ENCODE peak calls at places on chromosomes 1 and 21, in five cellular contexts. One of them, this sample, is unnamed.

GRCh38 chr1:236754525-236755210 is 40.4 kb upstream of the MTR start:
- DNase-seq in gastrocnemius medialis: no peak
- DNase-seq in brain microvascular endothelial cell: no peak
- DNase-seq in CD8-positive, alpha-beta memory T cell: no peak
- DNase-seq in fibroblast of lung: no peak
- DNase-seq in this sample: no peak

GRCh38 chr1:47444578-47445465 is 7.0 kb downstream of the FOXD2 start:
- DNase-seq in gastrocnemius medialis: no peak
- DNase-seq in fibroblast of lung: peak; percentile 8
- DNase-seq in CD8-positive, alpha-beta memory T cell: no peak
- DNase-seq in brain microvascular endothelial cell: no peak
- DNase-seq in this sample: peak; percentile 34

GRCh38 chr1:41714613-41715389 is 203.9 kb downstream of the HIVEP3 start:
- DNase-seq in gastrocnemius medialis: no peak
- DNase-seq in CD8-positive, alpha-beta memory T cell: no peak
- DNase-seq in brain microvascular endothelial cell: peak; percentile 27
- DNase-seq in fibroblast of lung: no peak
- DNase-seq in this sample: no peak

GRCh38 chr1:99767996-99768524 is 1.6 kb upstream of the FRRS1 start:
- DNase-seq in gastrocnemius medialis: no peak
- DNase-seq in fibroblast of lung: no peak
- DNase-seq in CD8-positive, alpha-beta memory T cell: no peak
- DNase-seq in brain microvascular endothelial cell: no peak
- DNase-seq in this sample: no peak

GRCh38 chr1:62508187-62508758 is 71.4 kb downstream of the USP1 start:
- DNase-seq in brain microvascular endothelial cell: peak; percentile 59
- DNase-seq in fibroblast of lung: peak; percentile 76
- DNase-seq in gastrocnemius medialis: no peak
- DNase-seq in CD8-positive, alpha-beta memory T cell: no peak
- DNase-seq in this sample: peak; percentile 46

GRCh38 chr1:43303477-43304286 is 2.9 kb downstream of the TIE1 start:
- DNase-seq in gastrocnemius medialis: no peak
- DNase-seq in brain microvascular endothelial cell: no peak
- DNase-seq in CD8-positive, alpha-beta memory T cell: peak; percentile 12
- DNase-seq in fibroblast of lung: no peak
- DNase-seq in this sample: no peak

GRCh38 chr1:46184920-46185658 is 8.8 kb upstream of the P3R3URF start:
- DNase-seq in fibroblast of lung: no peak
- DNase-seq in brain microvascular endothelial cell: no peak
- DNase-seq in gastrocnemius medialis: no peak
- DNase-seq in CD8-positive, alpha-beta memory T cell: no peak
- DNase-seq in this sample: no peak

GRCh38 chr1:50605186-50605875 is 182.1 kb upstream of the DMRTA2 start:
- DNase-seq in gastrocnemius medialis: no peak
- DNase-seq in CD8-positive, alpha-beta memory T cell: no peak
- DNase-seq in fibroblast of lung: peak; percentile 45
- DNase-seq in brain microvascular endothelial cell: peak; percentile 63
- DNase-seq in this sample: peak; percentile 51

GRCh38 chr1:39250460-39251240 is 46.2 kb downstream of the MACF1 start:
- DNase-seq in CD8-positive, alpha-beta memory T cell: no peak
- DNase-seq in gastrocnemius medialis: no peak
- DNase-seq in fibroblast of lung: peak; percentile 63
- DNase-seq in brain microvascular endothelial cell: no peak
- DNase-seq in this sample: no peak

GRCh38 chr1:45221716-45222115 is 15.3 kb upstream of the ZSWIM5 start:
- DNase-seq in gastrocnemius medialis: no peak
- DNase-seq in fibroblast of lung: no peak
- DNase-seq in CD8-positive, alpha-beta memory T cell: no peak
- DNase-seq in brain microvascular endothelial cell: peak; percentile 46
- DNase-seq in this sample: no peak

GRCh38 chr1:203289281-203289981 is 15.9 kb upstream of the BTG2 start:
- DNase-seq in CD8-positive, alpha-beta memory T cell: peak; percentile 95
- DNase-seq in gastrocnemius medialis: no peak
- DNase-seq in brain microvascular endothelial cell: no peak
- DNase-seq in fibroblast of lung: no peak
- DNase-seq in this sample: peak; percentile 59

GRCh38 chr1:214187152-214187900 is 93.6 kb upstream of the SMYD2 start:
- DNase-seq in fibroblast of lung: no peak
- DNase-seq in brain microvascular endothelial cell: no peak
- DNase-seq in gastrocnemius medialis: no peak
- DNase-seq in CD8-positive, alpha-beta memory T cell: no peak
- DNase-seq in this sample: no peak

GRCh38 chr1:18326171-18326950 is 154.4 kb upstream of the KLHDC7A start:
- DNase-seq in fibroblast of lung: no peak
- DNase-seq in gastrocnemius medialis: no peak
- DNase-seq in brain microvascular endothelial cell: no peak
- DNase-seq in CD8-positive, alpha-beta memory T cell: no peak
- DNase-seq in this sample: no peak

GRCh38 chr1:207459008-207459407 is 4.9 kb downstream of the CR2 start:
- DNase-seq in brain microvascular endothelial cell: no peak
- DNase-seq in fibroblast of lung: no peak
- DNase-seq in CD8-positive, alpha-beta memory T cell: peak; percentile 47
- DNase-seq in gastrocnemius medialis: no peak
- DNase-seq in this sample: peak; percentile 25

GRCh38 chr1:12206238-12206637 is 23.6 kb upstream of the VPS13D start:
- DNase-seq in fibroblast of lung: no peak
- DNase-seq in CD8-positive, alpha-beta memory T cell: no peak
- DNase-seq in brain microvascular endothelial cell: no peak
- DNase-seq in gastrocnemius medialis: no peak
- DNase-seq in this sample: no peak

GRCh38 chr1:173190101-173190895 is 16.8 kb downstream of the TNFSF4 start:
- DNase-seq in CD8-positive, alpha-beta memory T cell: no peak
- DNase-seq in fibroblast of lung: peak; percentile 86
- DNase-seq in brain microvascular endothelial cell: peak; percentile 74
- DNase-seq in gastrocnemius medialis: peak; percentile 68
- DNase-seq in this sample: peak; percentile 55

GRCh38 chr1:215526147-215526845 is 40.8 kb upstream of the KCTD3 start:
- DNase-seq in fibroblast of lung: peak; percentile 75
- DNase-seq in gastrocnemius medialis: no peak
- DNase-seq in brain microvascular endothelial cell: no peak
- DNase-seq in CD8-positive, alpha-beta memory T cell: no peak
- DNase-seq in this sample: peak; percentile 51

GRCh38 chr1:147246044-147246690 is 3.7 kb downstream of the CHD1L start:
- DNase-seq in CD8-positive, alpha-beta memory T cell: no peak
- DNase-seq in brain microvascular endothelial cell: no peak
- DNase-seq in fibroblast of lung: peak; percentile 50
- DNase-seq in gastrocnemius medialis: no peak
- DNase-seq in this sample: no peak

GRCh38 chr1:38608202-38608864 is 251.2 kb downstream of the RRAGC start:
- DNase-seq in CD8-positive, alpha-beta memory T cell: no peak
- DNase-seq in brain microvascular endothelial cell: no peak
- DNase-seq in gastrocnemius medialis: no peak
- DNase-seq in fibroblast of lung: no peak
- DNase-seq in this sample: no peak

GRCh38 chr1:232562855-232563510 is 67.0 kb downstream of the SIPA1L2 start:
- DNase-seq in brain microvascular endothelial cell: no peak
- DNase-seq in CD8-positive, alpha-beta memory T cell: no peak
- DNase-seq in gastrocnemius medialis: no peak
- DNase-seq in fibroblast of lung: no peak
- DNase-seq in this sample: no peak

GRCh38 chr1:81478217-81478616 is 322.5 kb upstream of the ADGRL2 start:
- DNase-seq in CD8-positive, alpha-beta memory T cell: no peak
- DNase-seq in fibroblast of lung: peak; percentile 53
- DNase-seq in gastrocnemius medialis: no peak
- DNase-seq in brain microvascular endothelial cell: no peak
- DNase-seq in this sample: peak; percentile 38

GRCh38 chr1:75811211-75811981 is 14.7 kb downstream of the MSH4 start:
- DNase-seq in fibroblast of lung: no peak
- DNase-seq in brain microvascular endothelial cell: peak; percentile 58
- DNase-seq in gastrocnemius medialis: no peak
- DNase-seq in CD8-positive, alpha-beta memory T cell: no peak
- DNase-seq in this sample: no peak

GRCh38 chr1:56516539-56517252 is 62.7 kb downstream of the PLPP3 start:
- DNase-seq in fibroblast of lung: peak; percentile 28
- DNase-seq in gastrocnemius medialis: no peak
- DNase-seq in CD8-positive, alpha-beta memory T cell: no peak
- DNase-seq in brain microvascular endothelial cell: peak; percentile 14
- DNase-seq in this sample: peak; percentile 94

GRCh38 chr21:41119901-41120300 is 48.1 kb upstream of the BACE2 start:
- DNase-seq in gastrocnemius medialis: no peak
- DNase-seq in brain microvascular endothelial cell: no peak
- DNase-seq in CD8-positive, alpha-beta memory T cell: no peak
- DNase-seq in fibroblast of lung: no peak
- DNase-seq in this sample: no peak

GRCh38 chr1:60470231-60470630 is 396.7 kb upstream of the C1orf87 start:
- DNase-seq in gastrocnemius medialis: no peak
- DNase-seq in fibroblast of lung: no peak
- DNase-seq in CD8-positive, alpha-beta memory T cell: no peak
- DNase-seq in brain microvascular endothelial cell: no peak
- DNase-seq in this sample: no peak

GRCh38 chr1:23216771-23217420 is 406 bp downstream of the HTR1D start:
- DNase-seq in gastrocnemius medialis: no peak
- DNase-seq in brain microvascular endothelial cell: no peak
- DNase-seq in fibroblast of lung: no peak
- DNase-seq in CD8-positive, alpha-beta memory T cell: no peak
- DNase-seq in this sample: peak; percentile 40

GRCh38 chr1:55280731-55281130 is 65.6 kb upstream of the USP24 start:
- DNase-seq in gastrocnemius medialis: no peak
- DNase-seq in CD8-positive, alpha-beta memory T cell: no peak
- DNase-seq in fibroblast of lung: peak; percentile 26
- DNase-seq in brain microvascular endothelial cell: no peak
- DNase-seq in this sample: no peak

GRCh38 chr1:97017895-97018294 is 296.3 kb downstream of the PTBP2 start:
- DNase-seq in brain microvascular endothelial cell: no peak
- DNase-seq in gastrocnemius medialis: no peak
- DNase-seq in CD8-positive, alpha-beta memory T cell: no peak
- DNase-seq in fibroblast of lung: no peak
- DNase-seq in this sample: no peak

GRCh38 chr1:77504986-77505385 is 177.5 kb downstream of the ZZZ3 start:
- DNase-seq in fibroblast of lung: peak; percentile 18
- DNase-seq in brain microvascular endothelial cell: no peak
- DNase-seq in CD8-positive, alpha-beta memory T cell: no peak
- DNase-seq in gastrocnemius medialis: no peak
- DNase-seq in this sample: no peak

GRCh38 chr1:196609114-196609737 is 986 bp upstream of the KCNT2 start:
- DNase-seq in fibroblast of lung: peak; percentile 38
- DNase-seq in CD8-positive, alpha-beta memory T cell: peak; percentile 42
- DNase-seq in brain microvascular endothelial cell: peak; percentile 13
- DNase-seq in gastrocnemius medialis: no peak
- DNase-seq in this sample: no peak

GRCh38 chr1:171257207-171258052 is 9.1 kb downstream of the FMO1 start:
- DNase-seq in gastrocnemius medialis: no peak
- DNase-seq in brain microvascular endothelial cell: no peak
- DNase-seq in fibroblast of lung: peak; percentile 22
- DNase-seq in CD8-positive, alpha-beta memory T cell: no peak
- DNase-seq in this sample: peak; percentile 98

GRCh38 chr21:36722370-36723368 is 23.8 kb downstream of the SIM2 start:
- DNase-seq in fibroblast of lung: no peak
- DNase-seq in CD8-positive, alpha-beta memory T cell: no peak
- DNase-seq in brain microvascular endothelial cell: no peak
- DNase-seq in gastrocnemius medialis: no peak
- DNase-seq in this sample: no peak

GRCh38 chr21:32332463-32332951 is 33.9 kb downstream of the MRAP start:
- DNase-seq in CD8-positive, alpha-beta memory T cell: no peak
- DNase-seq in brain microvascular endothelial cell: no peak
- DNase-seq in fibroblast of lung: no peak
- DNase-seq in gastrocnemius medialis: no peak
- DNase-seq in this sample: no peak

GRCh38 chr1:26552720-26553119 is 23.2 kb downstream of the RPS6KA1 start:
- DNase-seq in CD8-positive, alpha-beta memory T cell: no peak
- DNase-seq in brain microvascular endothelial cell: no peak
- DNase-seq in fibroblast of lung: no peak
- DNase-seq in gastrocnemius medialis: no peak
- DNase-seq in this sample: no peak

GRCh38 chr1:26553942-26554682 is 24.6 kb downstream of the RPS6KA1 start:
- DNase-seq in CD8-positive, alpha-beta memory T cell: no peak
- DNase-seq in gastrocnemius medialis: no peak
- DNase-seq in brain microvascular endothelial cell: no peak
- DNase-seq in fibroblast of lung: no peak
- DNase-seq in this sample: no peak

GRCh38 chr1:26555550-26555981 is 26.0 kb downstream of the RPS6KA1 start:
- DNase-seq in fibroblast of lung: no peak
- DNase-seq in CD8-positive, alpha-beta memory T cell: no peak
- DNase-seq in brain microvascular endothelial cell: no peak
- DNase-seq in gastrocnemius medialis: no peak
- DNase-seq in this sample: no peak

GRCh38 chr1:26556041-26556440 is 26.5 kb downstream of the RPS6KA1 start:
- DNase-seq in fibroblast of lung: no peak
- DNase-seq in CD8-positive, alpha-beta memory T cell: no peak
- DNase-seq in brain microvascular endothelial cell: no peak
- DNase-seq in gastrocnemius medialis: no peak
- DNase-seq in this sample: no peak

GRCh38 chr1:26554781-26555180 is 25.2 kb downstream of the RPS6KA1 start:
- DNase-seq in CD8-positive, alpha-beta memory T cell: no peak
- DNase-seq in fibroblast of lung: no peak
- DNase-seq in brain microvascular endothelial cell: no peak
- DNase-seq in gastrocnemius medialis: no peak
- DNase-seq in this sample: no peak
- H3K36me3 ChIP-seq in CD8-positive, alpha-beta memory T cell: peaks cover 63% of the 10 kb centered on the region
- H3K36me3 ChIP-seq in fibroblast of lung: no peaks in the 10 kb centered on the region
- H3K36me3 ChIP-seq in brain microvascular endothelial cell: no peaks in the 10 kb centered on the region
- H3K36me3 ChIP-seq in gastrocnemius medialis: no peaks in the 10 kb centered on the region
- H3K36me3 ChIP-seq in this sample: peaks cover 57% of the 10 kb centered on the region

GRCh38 chr1:231260351-231260750 is 19.3 kb downstream of the GNPAT start:
- DNase-seq in gastrocnemius medialis: no peak
- DNase-seq in CD8-positive, alpha-beta memory T cell: no peak
- DNase-seq in brain microvascular endothelial cell: no peak
- DNase-seq in fibroblast of lung: no peak
- DNase-seq in this sample: no peak
- H3K36me3 ChIP-seq in gastrocnemius medialis: peaks cover 88% of the 10 kb centered on the region
- H3K36me3 ChIP-seq in CD8-positive, alpha-beta memory T cell: peaks cover 25% of the 10 kb centered on the region
- H3K36me3 ChIP-seq in brain microvascular endothelial cell: peaks cover 62% of the 10 kb centered on the region
- H3K36me3 ChIP-seq in fibroblast of lung: no peaks in the 10 kb centered on the region
- H3K36me3 ChIP-seq in this sample: peaks cover 22% of the 10 kb centered on the region

DNA sequence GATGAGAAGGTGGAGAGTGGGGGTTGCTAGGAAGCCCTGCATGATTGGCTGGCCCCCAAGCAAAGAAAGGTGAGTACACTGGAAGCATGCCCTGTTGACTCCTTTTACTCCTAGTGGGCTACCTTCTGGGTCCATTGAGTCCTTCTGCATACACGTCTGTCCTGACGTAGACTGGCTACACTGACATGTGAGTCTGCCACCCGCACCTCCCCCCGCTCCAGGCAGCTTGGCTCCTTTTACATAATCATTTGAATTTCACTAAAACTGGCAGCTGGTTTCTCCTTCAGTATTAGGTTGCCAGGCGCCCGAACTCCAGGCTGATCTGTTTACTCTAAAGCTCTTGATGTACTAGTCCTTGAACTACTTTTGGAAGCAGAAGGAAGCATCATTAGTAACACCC is 8.7 kb downstream of the MRPS21 start:
- DNase-seq in CD8-positive, alpha-beta memory T cell: no peak
- DNase-seq in brain microvascular endothelial cell: no peak
- DNase-seq in gastrocnemius medialis: no peak
- DNase-seq in fibroblast of lung: no peak
- DNase-seq in this sample: no peak
- H3K36me3 ChIP-seq in CD8-positive, alpha-beta memory T cell: peaks cover 16% of the 10 kb centered on the region
- H3K36me3 ChIP-seq in brain microvascular endothelial cell: peaks cover 41% of the 10 kb centered on the region
- H3K36me3 ChIP-seq in gastrocnemius medialis: peaks cover 47% of the 10 kb centered on the region
- H3K36me3 ChIP-seq in fibroblast of lung: peaks cover 8% of the 10 kb centered on the region
- H3K36me3 ChIP-seq in this sample: no peaks in the 10 kb centered on the region

GRCh38 chr21:45184869-45185268 is 102.8 kb downstream of the POFUT2 start:
- DNase-seq in brain microvascular endothelial cell: no peak
- DNase-seq in gastrocnemius medialis: no peak
- DNase-seq in CD8-positive, alpha-beta memory T cell: no peak
- DNase-seq in fibroblast of lung: no peak
- DNase-seq in this sample: no peak
- H3K36me3 ChIP-seq in brain microvascular endothelial cell: peaks cover 71% of the 10 kb centered on the region
- H3K36me3 ChIP-seq in gastrocnemius medialis: peaks cover 75% of the 10 kb centered on the region
- H3K36me3 ChIP-seq in CD8-positive, alpha-beta memory T cell: peaks cover 34% of the 10 kb centered on the region
- H3K36me3 ChIP-seq in fibroblast of lung: peaks cover 4% of the 10 kb centered on the region
- H3K36me3 ChIP-seq in this sample: no peaks in the 10 kb centered on the region

GRCh38 chr1:19374402-19374801 is 62.3 kb downstream of the SLC66A1 start:
- DNase-seq in CD8-positive, alpha-beta memory T cell: no peak
- DNase-seq in gastrocnemius medialis: no peak
- DNase-seq in brain microvascular endothelial cell: no peak
- DNase-seq in fibroblast of lung: no peak
- DNase-seq in this sample: no peak
- H3K36me3 ChIP-seq in CD8-positive, alpha-beta memory T cell: peaks cover 43% of the 10 kb centered on the region
- H3K36me3 ChIP-seq in gastrocnemius medialis: peaks cover 25% of the 10 kb centered on the region
- H3K36me3 ChIP-seq in brain microvascular endothelial cell: peaks cover 69% of the 10 kb centered on the region
- H3K36me3 ChIP-seq in fibroblast of lung: peaks cover 17% of the 10 kb centered on the region
- H3K36me3 ChIP-seq in this sample: peaks cover 23% of the 10 kb centered on the region